ENCODE peak calls at places on chromosomes 3 and 15, in nine cellular contexts. G is uterus, F is ecto neural progenitor cell, M is aorta, S is RPMI8226, V is HFFc6, Y is cardiac muscle cell, I is AG08396, U is NCI-H1930. R is an unnamed sample.

GRCh38 chr15:67240235-67241131 is 14.0 kb downstream of the AAGAB start:
- DNase-seq in G (no peak), F (no peak), M (no peak), S (peak; percentile 45), V (no peak), Y (no peak), I (no peak), U (no peak), R (no peak)

GRCh38 chr3:53495091-53495517 is 693 bp downstream of the CACNA1D start:
- DNase-seq in G (no peak), F (peak; percentile 51), M (no peak), S (no peak), V (no peak), Y (no peak), I (no peak), U (no peak), R (no peak)

GRCh38 chr15:61828008-61828407 is 232.2 kb downstream of the VPS13C start:
- DNase-seq in G (no peak), F (no peak), M (no peak), S (no peak), V (no peak), Y (no peak), I (no peak), U (no peak), R (peak; percentile 27)

GRCh38 chr3:115357456-115357855 is 210.4 kb upstream of the ZBTB20 start:
- DNase-seq in G (no peak), F (no peak), M (no peak), S (no peak), V (no peak), Y (no peak), I (no peak), U (no peak), R (no peak)

GRCh38 chr3:127182446-127182845 is 10.5 kb upstream of the PRR23E start:
- DNase-seq in G (no peak), F (no peak), M (no peak), S (no peak), V (no peak), Y (no peak), I (no peak), U (no peak), R (no peak)

GRCh38 chr3:60323651-60324050 is 927.6 kb downstream of the FHIT start:
- DNase-seq in G (no peak), F (no peak), M (no peak), S (no peak), V (no peak), Y (no peak), I (no peak), U (no peak), R (no peak)

GRCh38 chr3:127959873-127960272 is 44.8 kb downstream of the KBTBD12 start:
- DNase-seq in G (no peak), F (peak; percentile 57), M (no peak), S (no peak), V (no peak), Y (peak; percentile 51), I (no peak), U (peak; percentile 1), R (peak; percentile 64)

GRCh38 chr3:71944482-71944881 is 159.5 kb upstream of the PROK2 start:
- DNase-seq in G (no peak), F (no peak), M (no peak), S (no peak), V (no peak), Y (no peak), I (no peak), U (no peak), R (no peak)

GRCh38 chr3:105970283-105970682 is 101.5 kb upstream of the CBLB start:
- DNase-seq in G (no peak), F (no peak), M (no peak), S (no peak), V (peak; percentile 61), Y (peak; percentile 96), I (peak; percentile 37), U (no peak), R (no peak)

GRCh38 chr3:13657660-13658435 is 108.9 kb downstream of the FBLN2 start:
- DNase-seq in G (no peak), F (peak; percentile 86), M (no peak), S (peak; percentile 71), V (peak; percentile 17), Y (peak; percentile 42), I (peak; percentile 89), U (no peak), R (peak; percentile 29)

GRCh38 chr3:131349946-131350347 is 31.6 kb upstream of the NUDT16 start:
- DNase-seq in G (no peak), F (no peak), M (no peak), S (no peak), V (peak; percentile 89), Y (peak; percentile 64), I (peak; percentile 14), U (no peak), R (peak; percentile 18)

GRCh38 chr3:50671331-50671730 is 3.4 kb upstream of the DOCK3 start:
- DNase-seq in G (no peak), F (no peak), M (no peak), S (no peak), V (peak; percentile 97), Y (peak; percentile 70), I (peak; percentile 78), U (no peak), R (no peak)